ENCODE peak calls at places on chromosomes 12 and 14, in six cellular contexts. W is astrocyte, I is MM.1S, M is K562, C is GM12878, U is HCT116. E is an unnamed sample.
A peak's percentile ranks its signal among the peaks of the same experiment; 100 is the strongest.

GRCh38 chr12:105721051-105721825 is 390.7 kb downstream of the C12orf75 start:
- DNase-seq in W (peak; percentile 87), I (peak; percentile 63), M (no peak), C (peak; percentile 38), U (no peak), E (no peak)

GRCh38 chr12:111971800-111972199 is 41.2 kb downstream of the TMEM116 start:
- DNase-seq in W (no peak), I (no peak), M (no peak), C (no peak), U (no peak), E (no peak)

GRCh38 chr14:76760331-76761197 is 704 bp upstream of the VASH1 start:
- DNase-seq in W (no peak), I (no peak), M (no peak), C (no peak), U (no peak), E (no peak)

GRCh38 chr12:56487448-56488040 is 417 bp downstream of the GLS2 start:
- DNase-seq in W (no peak), I (peak; percentile 39), M (no peak), C (no peak), U (no peak), E (peak; percentile 41)

GRCh38 chr12:45543887-45544286 is 185.6 kb upstream of the ARID2 start:
- DNase-seq in W (peak; percentile 58), I (peak; percentile 77), M (peak; percentile 48), C (peak; percentile 56), U (peak; percentile 80), E (peak; percentile 84)

GRCh38 chr14:87231336-87232026 is 761.5 kb downstream of the GALC start:
- DNase-seq in W (peak; percentile 50), I (no peak), M (no peak), C (no peak), U (no peak), E (no peak)

GRCh38 chr12:75862692-75863471 is 168.7 kb downstream of the PHLDA1 start:
- DNase-seq in W (peak; percentile 73), I (no peak), M (no peak), C (no peak), U (peak; percentile 84), E (peak; percentile 97)

GRCh38 chr14:50763386-50764007 is 67.5 kb downstream of the NIN start:
- DNase-seq in W (peak; percentile 87), I (no peak), M (no peak), C (no peak), U (no peak), E (peak; percentile 99)

GRCh38 chr14:34220921-34221320 is 241.1 kb downstream of the SPTSSA start:
- DNase-seq in W (no peak), I (peak; percentile 19), M (no peak), C (peak; percentile 40), U (no peak), E (no peak)

GRCh38 chr12:124500232-124501079 is 67.0 kb downstream of the NCOR2 start:
- DNase-seq in W (peak; percentile 87), I (no peak), M (no peak), C (no peak), U (no peak), E (peak; percentile 23)

GRCh38 chr14:61260939-61261776 is 20.0 kb downstream of the TMEM30B start:
- DNase-seq in W (peak; percentile 80), I (no peak), M (no peak), C (no peak), U (peak; percentile 65), E (peak; percentile 94)

GRCh38 chr12:64160718-64161060 is 61.4 kb downstream of the KICS2 start:
- DNase-seq in W (peak; percentile 44), I (no peak), M (no peak), C (no peak), U (no peak), E (peak; percentile 73)

GRCh38 chr12:27821259-27821973 is 41.4 kb upstream of the MANSC4 start:
- DNase-seq in W (peak; percentile 76), I (peak; percentile 86), M (peak; percentile 69), C (peak; percentile 48), U (peak; percentile 77), E (peak; percentile 99)

GRCh38 chr14:61671086-61671485 is 24.2 kb upstream of the HIF1A start:
- DNase-seq in W (no peak), I (peak; percentile 40), M (no peak), C (no peak), U (no peak), E (no peak)

GRCh38 chr12:6563448-6564050 is 4.5 kb downstream of the NOP2 start:
- DNase-seq in W (no peak), I (peak; percentile 28), M (peak; percentile 45), C (no peak), U (no peak), E (peak; percentile 46)

GRCh38 chr12:39420043-39420442 is 22.9 kb downstream of the KIF21A start:
- DNase-seq in W (no peak), I (no peak), M (no peak), C (no peak), U (no peak), E (peak; percentile 14)

GRCh38 chr12:87766044-87766443 is 263.2 kb downstream of the C12orf50 start:
- DNase-seq in W (no peak), I (no peak), M (no peak), C (no peak), U (no peak), E (no peak)

GRCh38 chr12:14961466-14962155 is at the start of gene ARHGDIB:
- DNase-seq in W (no peak), I (peak; percentile 88), M (no peak), C (peak; percentile 87), U (no peak), E (no peak)

GRCh38 chr12:97275261-97276197 is 187.1 kb upstream of the RMST start:
- DNase-seq in W (no peak), I (no peak), M (no peak), C (no peak), U (no peak), E (no peak)

GRCh38 chr14:52391866-52392600 is 77.9 kb downstream of the PTGER2 start:
- DNase-seq in W (peak; percentile 85), I (no peak), M (no peak), C (no peak), U (peak; percentile 13), E (peak; percentile 98)

GRCh38 chr12:51869490-51869865 is 18.4 kb upstream of the ANKRD33 start:
- DNase-seq in W (no peak), I (no peak), M (no peak), C (no peak), U (no peak), E (no peak)
- TF ChIP-seq EZH2 in W (no peak), I (no peak), M (no peak), C (no peak), U (no peak), E (no peak)

DNA sequence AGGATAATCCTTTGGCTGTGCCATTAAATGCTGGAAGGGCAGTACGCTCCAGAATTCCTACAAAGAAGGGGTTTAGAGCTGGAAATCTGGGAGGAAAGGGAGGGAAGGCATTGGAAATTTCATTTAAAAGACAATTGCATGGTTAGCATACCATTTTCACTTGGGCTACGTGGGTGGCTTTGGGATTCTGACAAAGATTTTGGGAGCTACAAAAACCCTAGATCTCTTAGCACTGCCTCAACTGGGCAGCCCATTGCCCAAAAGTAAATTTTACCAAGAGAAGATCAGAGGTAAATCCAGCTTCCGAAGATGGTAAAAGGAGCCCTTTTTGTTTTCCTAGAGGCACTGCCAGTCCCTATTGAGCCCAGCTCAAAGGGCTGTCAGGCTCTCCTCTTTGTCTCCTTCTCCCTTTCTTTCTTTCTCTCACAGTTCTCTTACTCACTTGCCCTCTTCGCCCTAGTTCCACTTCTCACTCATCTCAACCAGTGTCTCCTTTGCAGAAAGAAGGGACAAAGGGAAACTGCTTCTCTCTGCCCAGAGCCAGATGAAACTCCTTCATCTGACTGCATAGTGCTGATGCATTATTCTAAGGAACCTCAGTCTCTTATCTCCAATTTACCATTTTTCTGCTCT is 125.4 kb upstream of the PLEKHA5 start:
- DNase-seq in W (no peak), I (no peak), M (no peak), C (no peak), U (no peak), E (no peak)
- H3K9ac ChIP-seq in W (no peak overlapping the region), I (no peak overlapping the region), M (no peak overlapping the region), C (no peak overlapping the region), U (no peak overlapping the region), E (no peak overlapping the region)

GRCh38 chr12:116882742-116883141 is 1.5 kb upstream of the HRK start:
- DNase-seq in W (no peak), I (no peak), M (no peak), C (no peak), U (no peak), E (peak; percentile 70)

GRCh38 chr12:116880213-116880816 is 926 bp downstream of the HRK start:
- DNase-seq in W (no peak), I (no peak), M (no peak), C (no peak), U (no peak), E (no peak)

GRCh38 chr12:116881867-116882507 is 746 bp upstream of the HRK start:
- DNase-seq in W (no peak), I (no peak), M (no peak), C (no peak), U (no peak), E (no peak)

GRCh38 chr12:116880817-116881324 is 370 bp downstream of the HRK start:
- DNase-seq in W (peak; percentile 38), I (peak; percentile 59), M (peak; percentile 69), C (no peak), U (no peak), E (peak; percentile 72)

DNA sequence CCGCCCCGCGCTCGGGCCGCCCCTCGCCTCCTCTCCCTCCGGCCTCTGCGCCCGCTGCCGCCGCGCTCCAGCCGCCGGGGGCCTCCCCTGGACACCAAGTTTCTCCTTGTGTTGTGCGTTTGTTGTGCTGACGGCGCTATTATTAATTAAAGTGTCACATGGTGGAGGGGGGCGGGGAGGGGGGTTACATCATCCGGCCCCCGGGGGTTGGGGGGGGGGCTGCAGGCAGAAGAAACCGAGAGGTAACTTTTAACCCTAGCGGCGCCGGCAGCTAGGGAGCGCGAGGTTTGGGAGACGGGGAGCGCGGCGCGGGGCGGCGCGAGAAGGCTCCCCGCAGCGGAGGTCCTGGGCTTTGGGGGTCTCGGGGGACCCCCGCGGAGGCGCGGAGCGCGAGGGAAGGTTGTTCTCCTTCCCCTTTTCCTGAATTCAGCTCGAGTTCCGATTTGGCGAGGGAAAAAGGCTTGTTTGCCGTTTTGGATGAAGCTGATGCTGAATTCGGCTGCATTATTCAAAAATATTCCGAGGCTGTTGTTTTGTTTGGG is at the start of gene HRK:
- DNase-seq in W (no peak), I (peak; percentile 21), M (peak; percentile 48), C (no peak), U (no peak), E (no peak)
- TF ChIP-seq EZH2 in W (peak; percentile 24), I (no peak), M (no peak), C (no peak), U (no peak), E (no peak)

GRCh38 chr12:43066471-43066870 is 476.9 kb upstream of the PRICKLE1 start:
- DNase-seq in W (peak; percentile 50), I (no peak), M (no peak), C (no peak), U (no peak), E (no peak)

GRCh38 chr12:43060738-43061137 is 471.2 kb upstream of the PRICKLE1 start:
- DNase-seq in W (peak; percentile 36), I (no peak), M (no peak), C (no peak), U (no peak), E (no peak)

GRCh38 chr12:43058616-43059015 is 469.1 kb upstream of the PRICKLE1 start:
- DNase-seq in W (no peak), I (no peak), M (no peak), C (no peak), U (no peak), E (no peak)

DNA sequence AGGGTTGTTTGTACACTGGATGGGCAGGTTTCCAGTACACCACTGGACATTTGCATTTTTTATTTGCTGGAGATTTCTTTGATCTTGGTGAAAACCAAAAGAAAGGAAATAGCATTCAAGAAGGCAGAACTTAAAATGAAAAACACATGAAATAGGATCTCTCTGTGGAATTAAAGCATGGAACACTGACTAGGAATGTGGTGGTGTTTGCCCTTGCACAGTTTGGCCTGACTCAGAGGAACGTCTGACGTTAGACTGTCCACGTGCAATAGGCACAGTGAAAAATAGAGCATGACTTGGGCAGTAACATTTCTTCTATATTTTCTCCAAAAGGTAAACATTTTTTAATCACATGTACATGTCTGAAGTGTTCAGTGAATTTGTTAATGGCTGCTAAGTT is 474.1 kb upstream of the PRICKLE1 start:
- DNase-seq in W (peak; percentile 78), I (no peak), M (no peak), C (no peak), U (no peak), E (no peak)
- H3K9ac ChIP-seq in W (no peak overlapping the region), I (no peak overlapping the region), M (no peak overlapping the region), C (no peak overlapping the region), U (no peak overlapping the region), E (no peak overlapping the region)